ENCODE peak calls at places on chromosomes 5 and 9, in five cellular contexts. V, O, Q, U and H are unnamed samples. For H4K20me1, the result is how much of the 10 kb centered on the place peaks cover.

GRCh38 chr9:30713279-30713678 is 1671.2 kb upstream of the ACO1 start:
- DNase-seq in O (no peak), U (no peak), V (no peak), Q (no peak), H (no peak)

GRCh38 chr5:83107692-83108410 is 30.5 kb downstream of the XRCC4 start:
- DNase-seq in Q (no peak), U (no peak), V (no peak), O (no peak), H (no peak)

GRCh38 chr9:7216004-7216821 is 458.4 kb downstream of the KDM4C start:
- DNase-seq in U (no peak), O (peak), Q (peak), V (no peak), H (peak)

GRCh38 chr9:88802533-88802932 is 188.7 kb upstream of the S1PR3 start:
- DNase-seq in V (no peak), O (no peak), Q (no peak), U (no peak), H (no peak)

GRCh38 chr9:105333811-105334210 is 89.4 kb downstream of the SLC44A1 start:
- DNase-seq in U (no peak), O (no peak), Q (no peak), V (no peak), H (peak)

GRCh38 chr5:103234239-103234975 is 24.2 kb upstream of the MACIR start:
- DNase-seq in Q (no peak), V (no peak), O (no peak), U (no peak), H (peak)

GRCh38 chr5:149135536-149136201 is 5.6 kb upstream of the ABLIM3 start:
- DNase-seq in V (no peak), U (no peak), Q (peak), O (peak), H (peak)

GRCh38 chr5:94245608-94246007 is 372.8 kb downstream of the KIAA0825 start:
- DNase-seq in V (no peak), O (peak), Q (peak), U (no peak), H (peak)

GRCh38 chr9:69806642-69807041 is 14.0 kb upstream of the CFAP95 start:
- DNase-seq in U (no peak), O (no peak), V (no peak), Q (no peak), H (no peak)

GRCh38 chr5:150051657-150052195 is 34.6 kb downstream of the CSF1R start:
- DNase-seq in V (no peak), Q (no peak), U (no peak), O (no peak), H (no peak)

GRCh38 chr9:105233836-105234235 is 10.6 kb upstream of the SLC44A1 start:
- DNase-seq in Q (no peak), O (peak), V (no peak), U (no peak), H (peak)

GRCh38 chr9:70439991-70440706 is 25.7 kb upstream of the KLF9 start:
- DNase-seq in O (peak), U (no peak), Q (no peak), V (no peak), H (peak)

GRCh38 chr9:135989157-135989556 is 28.0 kb upstream of the UBAC1 start:
- DNase-seq in V (no peak), Q (no peak), O (no peak), U (no peak), H (no peak)

GRCh38 chr5:96851312-96852062 is 24.8 kb upstream of the ERAP2 start:
- DNase-seq in Q (no peak), V (no peak), U (no peak), O (peak), H (no peak)

GRCh38 chr5:155728146-155728856 is 598.7 kb upstream of the SGCD start:
- DNase-seq in U (peak), O (peak), V (no peak), Q (peak), H (peak)

GRCh38 chr9:14992516-14992915 is 82.3 kb upstream of the FREM1 start:
- DNase-seq in V (no peak), U (no peak), O (no peak), Q (no peak), H (no peak)

GRCh38 chr5:58786904-58787303 is 204.0 kb downstream of the RAB3C start:
- DNase-seq in Q (no peak), V (no peak), O (no peak), U (no peak), H (no peak)

GRCh38 chr9:88799706-88800682 is 191.3 kb upstream of the S1PR3 start:
- DNase-seq in O (no peak), Q (no peak), U (peak), V (no peak), H (no peak)

GRCh38 chr5:180136661-180137381 is 65.3 kb upstream of the RNF130 start:
- DNase-seq in V (no peak), Q (no peak), U (no peak), O (no peak), H (no peak)

GRCh38 chr9:20271107-20271506 is 351.2 kb downstream of the MLLT3 start:
- DNase-seq in O (no peak), V (no peak), U (no peak), Q (no peak), H (no peak)

GRCh38 chr9:126507318-126508109 is 106.2 kb upstream of the LMX1B start:
- DNase-seq in V (no peak), Q (no peak), O (no peak), U (no peak), H (no peak)

DNA sequence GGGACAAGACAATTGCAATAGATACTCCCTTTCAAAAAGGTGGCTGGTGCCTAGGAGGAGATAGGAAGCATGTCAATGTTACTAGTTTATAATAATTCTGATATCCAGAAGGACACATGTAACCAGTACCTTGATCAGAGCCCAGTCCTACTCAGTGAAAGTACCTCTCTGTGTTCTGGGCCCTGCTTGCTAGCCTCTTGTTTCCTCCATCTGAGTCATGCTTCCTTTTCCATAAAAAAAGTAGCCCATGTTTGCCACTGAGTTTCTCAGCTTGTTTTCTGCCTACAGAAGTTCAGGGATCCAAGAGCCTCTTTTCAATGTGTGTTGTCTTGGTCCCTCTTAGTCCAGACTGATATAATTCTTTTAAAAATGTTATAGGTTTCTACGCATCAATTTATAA is 149.0 kb downstream of the SSBP2 start:
- DNase-seq in U (no peak), O (no peak), V (no peak), Q (peak), H (no peak)
- H2AFZ ChIP-seq in U (no peak), O (no peak), V (no peak), Q (no peak), H (no peak)

GRCh38 chr5:157917909-157918809 is 59.2 kb upstream of the CLINT1 start:
- DNase-seq in V (peak), O (peak), Q (peak), U (peak), H (peak)
- TF ChIP-seq CTCF in V (peak), O (peak), Q (peak), U (peak), H (peak)

GRCh38 chr9:137195525-137196220 is 4.9 kb downstream of the TPRN start:
- DNase-seq in U (no peak), O (no peak), V (no peak), Q (no peak), H (no peak)
- H4K20me1 ChIP-seq in U (under half), O (under half), V (under half), Q (under half), H (half or more)

GRCh38 chr5:36239370-36240293 is 2.1 kb downstream of the NADK2 start:
- DNase-seq in U (no peak), O (no peak), V (peak), Q (no peak), H (no peak)

GRCh38 chr5:36237756-36238155 is 4.0 kb downstream of the NADK2 start:
- DNase-seq in Q (peak), O (no peak), U (no peak), V (no peak), H (no peak)

GRCh38 chr5:36238896-36239295 is 2.8 kb downstream of the NADK2 start:
- DNase-seq in V (no peak), O (no peak), U (no peak), Q (no peak), H (no peak)

GRCh38 chr5:36240779-36241635 is 718 bp downstream of the NADK2 start:
- DNase-seq in V (peak), O (peak), Q (peak), U (peak), H (peak)

DNA sequence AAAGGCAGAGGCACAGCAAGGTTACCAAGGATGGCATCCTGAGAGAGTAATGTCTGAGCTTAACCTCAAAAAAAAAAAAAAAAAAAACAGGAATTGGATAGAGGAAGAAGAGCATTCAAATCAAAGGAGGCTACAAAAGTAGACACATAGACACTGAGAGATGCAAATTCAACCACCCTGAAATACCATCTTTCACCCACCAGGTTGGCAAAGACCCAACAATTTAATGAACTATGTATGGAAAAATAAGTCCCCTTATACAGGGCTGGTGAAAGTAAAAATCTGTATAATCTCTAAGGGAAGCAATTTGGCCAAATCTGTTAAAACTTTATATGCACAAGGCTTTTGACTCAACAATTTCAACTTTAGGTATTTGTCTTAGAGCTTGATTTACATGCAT is 4.9 kb downstream of the NADK2 start:
- DNase-seq in V (no peak), U (no peak), Q (no peak), O (no peak), H (no peak)
- H2AFZ ChIP-seq in V (no peak), U (no peak), Q (no peak), O (no peak), H (no peak)

GRCh38 chr5:138180183-138180782 is 1.4 kb downstream of the KIF20A start:
- DNase-seq in Q (peak), O (peak), V (peak), U (peak), H (peak)
- TF ChIP-seq CTCF in Q (peak), O (peak), V (peak), U (peak), H (peak)

GRCh38 chr9:91898451-91899433 is 51.3 kb downstream of the ROR2 start:
- DNase-seq in V (no peak), Q (no peak), O (peak), U (peak), H (peak)

GRCh38 chr9:91899611-91900010 is 50.4 kb downstream of the ROR2 start:
- DNase-seq in U (no peak), O (no peak), Q (no peak), V (no peak), H (no peak)

GRCh38 chr9:91896096-91896495 is 53.9 kb downstream of the ROR2 start:
- DNase-seq in U (no peak), V (no peak), O (no peak), Q (no peak), H (no peak)

GRCh38 chr9:91896513-91897121 is 53.4 kb downstream of the ROR2 start:
- DNase-seq in Q (peak), O (peak), U (no peak), V (no peak), H (peak)

DNA sequence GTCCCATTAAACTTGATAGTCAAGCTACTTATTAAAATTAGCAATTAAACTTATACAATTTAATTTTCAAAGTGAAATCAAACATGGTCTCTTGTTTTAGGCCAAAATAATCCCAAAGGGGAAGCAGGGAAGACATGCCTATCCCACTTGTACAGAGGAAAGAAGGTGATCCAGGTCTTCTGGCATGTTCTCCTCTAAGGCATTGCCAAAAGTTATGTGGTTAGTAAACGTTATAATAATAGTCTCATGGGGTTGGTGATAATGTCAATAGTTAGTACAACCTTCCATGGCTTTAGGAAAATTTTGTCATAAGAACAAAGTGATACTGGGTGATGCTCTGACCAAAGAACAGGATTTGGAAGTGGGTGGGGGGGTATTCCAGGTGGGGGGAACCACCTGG is 52.8 kb downstream of the ROR2 start:
- DNase-seq in O (no peak), U (no peak), V (no peak), Q (peak), H (peak)
- H4K20me1 ChIP-seq in O (under half), U (under half), V (under half), Q (under half), H (under half)

GRCh38 chr5:106089073-106089472 is 1581.7 kb downstream of the EFNA5 start:
- DNase-seq in Q (no peak), U (no peak), V (no peak), O (no peak), H (peak)

GRCh38 chr5:106086352-106086751 is 1584.4 kb downstream of the EFNA5 start:
- DNase-seq in O (no peak), V (no peak), U (peak), Q (no peak), H (no peak)

GRCh38 chr5:106080540-106080939 is 1590.2 kb downstream of the EFNA5 start:
- DNase-seq in O (no peak), Q (no peak), V (no peak), U (no peak), H (no peak)

DNA sequence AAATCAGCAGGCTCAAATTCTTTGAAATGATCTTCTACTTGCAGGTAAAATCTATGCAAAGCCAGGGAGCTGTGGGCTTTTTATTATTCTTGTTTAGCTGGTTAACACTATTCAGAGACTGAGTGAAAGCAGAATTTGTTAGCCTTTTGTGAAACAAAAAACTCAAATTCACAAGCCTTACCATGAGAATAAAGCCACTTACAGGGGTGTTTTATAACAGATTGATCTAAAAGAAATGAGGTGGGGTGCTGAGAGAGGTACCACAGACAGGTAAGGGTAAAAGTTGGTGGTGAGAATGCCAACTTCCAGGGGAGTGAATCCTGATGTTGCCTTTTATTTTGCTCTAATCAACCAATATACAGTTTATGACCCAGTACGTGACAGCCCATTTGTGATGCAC is 1585.6 kb downstream of the EFNA5 start:
- DNase-seq in V (no peak), O (no peak), Q (no peak), U (peak), H (no peak)
- H2AFZ ChIP-seq in V (no peak), O (no peak), Q (no peak), U (no peak), H (no peak)